ENCODE peak calls at places on chromosomes 13 and 19, in five cellular contexts. One of them, this sample, is unnamed.

GRCh38 chr13:84405286-84405685 is 523.0 kb upstream of the SLITRK1 start:
- DNase-seq in K562: no peak
- DNase-seq in HCT116: no peak
- DNase-seq in HepG2: no peak
- DNase-seq in GM12878: no peak
- DNase-seq in this sample: no peak

GRCh38 chr19:33040994-33041827 is 23.5 kb downstream of the RHPN2 start:
- DNase-seq in GM12878: peak
- DNase-seq in HCT116: peak
- DNase-seq in K562: no peak
- DNase-seq in HepG2: peak
- DNase-seq in this sample: peak

GRCh38 chr13:60788156-60788829 is 391.3 kb downstream of the TDRD3 start:
- DNase-seq in GM12878: no peak
- DNase-seq in HepG2: no peak
- DNase-seq in HCT116: no peak
- DNase-seq in K562: no peak
- DNase-seq in this sample: no peak

GRCh38 chr13:37716395-37716794 is 117.8 kb upstream of the POSTN start:
- DNase-seq in GM12878: no peak
- DNase-seq in K562: no peak
- DNase-seq in HCT116: no peak
- DNase-seq in HepG2: no peak
- DNase-seq in this sample: no peak

GRCh38 chr13:39803851-39804250 is 148.4 kb downstream of the COG6 start:
- DNase-seq in HCT116: no peak
- DNase-seq in GM12878: no peak
- DNase-seq in HepG2: no peak
- DNase-seq in K562: no peak
- DNase-seq in this sample: no peak

GRCh38 chr13:87120476-87120875 is 550.7 kb upstream of the SLITRK5 start:
- DNase-seq in HepG2: no peak
- DNase-seq in HCT116: no peak
- DNase-seq in GM12878: no peak
- DNase-seq in K562: no peak
- DNase-seq in this sample: no peak

GRCh38 chr19:43078311-43078710 is 4.2 kb downstream of the PSG2 start:
- DNase-seq in GM12878: no peak
- DNase-seq in HepG2: no peak
- DNase-seq in HCT116: no peak
- DNase-seq in K562: no peak
- DNase-seq in this sample: no peak

GRCh38 chr13:93967286-93967685 is 512.2 kb downstream of the DCT start:
- DNase-seq in GM12878: no peak
- DNase-seq in K562: no peak
- DNase-seq in HepG2: no peak
- DNase-seq in HCT116: no peak
- DNase-seq in this sample: no peak

GRCh38 chr19:14381689-14382474 is 638 bp downstream of the ADGRE5 start:
- DNase-seq in HCT116: no peak
- DNase-seq in HepG2: no peak
- DNase-seq in K562: peak
- DNase-seq in GM12878: no peak
- DNase-seq in this sample: no peak

GRCh38 chr13:97030705-97031452 is 36.6 kb upstream of the OXGR1 start:
- DNase-seq in GM12878: no peak
- DNase-seq in HCT116: peak
- DNase-seq in HepG2: peak
- DNase-seq in K562: peak
- DNase-seq in this sample: peak

GRCh38 chr13:34351134-34351533 is 533.2 kb downstream of the RFC3 start:
- DNase-seq in HepG2: no peak
- DNase-seq in GM12878: no peak
- DNase-seq in HCT116: no peak
- DNase-seq in K562: no peak
- DNase-seq in this sample: no peak

GRCh38 chr19:2289714-2290435 is 7.9 kb upstream of the PEAK3 start:
- DNase-seq in HCT116: no peak
- DNase-seq in GM12878: peak
- DNase-seq in HepG2: no peak
- DNase-seq in K562: peak
- DNase-seq in this sample: no peak

GRCh38 chr13:32824671-32825070 is 191.6 kb upstream of the KL start:
- DNase-seq in HepG2: no peak
- DNase-seq in HCT116: peak
- DNase-seq in K562: no peak
- DNase-seq in GM12878: no peak
- DNase-seq in this sample: peak

GRCh38 chr13:48653074-48654054 is at the start of gene CYSLTR2:
- DNase-seq in GM12878: peak
- DNase-seq in HCT116: no peak
- DNase-seq in K562: no peak
- DNase-seq in HepG2: no peak
- DNase-seq in this sample: no peak

GRCh38 chr19:46605356-46605821 is 4.3 kb downstream of the CALM3 start:
- DNase-seq in GM12878: no peak
- DNase-seq in K562: no peak
- DNase-seq in HepG2: no peak
- DNase-seq in HCT116: no peak
- DNase-seq in this sample: no peak

GRCh38 chr13:79997244-79997643 is 343.7 kb downstream of the SPRY2 start:
- DNase-seq in HCT116: no peak
- DNase-seq in HepG2: no peak
- DNase-seq in K562: no peak
- DNase-seq in GM12878: no peak
- DNase-seq in this sample: no peak

GRCh38 chr13:113561417-113562084 is 23.0 kb upstream of the TFDP1 start:
- DNase-seq in K562: no peak
- DNase-seq in HepG2: no peak
- DNase-seq in GM12878: no peak
- DNase-seq in HCT116: no peak
- DNase-seq in this sample: no peak

GRCh38 chr19:18265611-18265981 is 8.7 kb downstream of the IQCN start:
- DNase-seq in GM12878: no peak
- DNase-seq in K562: no peak
- DNase-seq in HCT116: no peak
- DNase-seq in HepG2: no peak
- DNase-seq in this sample: no peak

GRCh38 chr13:89029062-89029461 is 1357.9 kb downstream of the SLITRK5 start:
- DNase-seq in GM12878: no peak
- DNase-seq in HCT116: no peak
- DNase-seq in K562: no peak
- DNase-seq in HepG2: no peak
- DNase-seq in this sample: no peak

GRCh38 chr19:38023661-38024574 is 116.9 kb downstream of the SIPA1L3 start:
- DNase-seq in GM12878: no peak
- DNase-seq in HCT116: no peak
- DNase-seq in K562: no peak
- DNase-seq in HepG2: no peak
- DNase-seq in this sample: no peak
- TF ChIP-seq REST in GM12878: no peak
- TF ChIP-seq REST in HCT116: no peak
- TF ChIP-seq REST in K562: no peak
- TF ChIP-seq REST in HepG2: no peak
- TF ChIP-seq REST in this sample: no peak

DNA sequence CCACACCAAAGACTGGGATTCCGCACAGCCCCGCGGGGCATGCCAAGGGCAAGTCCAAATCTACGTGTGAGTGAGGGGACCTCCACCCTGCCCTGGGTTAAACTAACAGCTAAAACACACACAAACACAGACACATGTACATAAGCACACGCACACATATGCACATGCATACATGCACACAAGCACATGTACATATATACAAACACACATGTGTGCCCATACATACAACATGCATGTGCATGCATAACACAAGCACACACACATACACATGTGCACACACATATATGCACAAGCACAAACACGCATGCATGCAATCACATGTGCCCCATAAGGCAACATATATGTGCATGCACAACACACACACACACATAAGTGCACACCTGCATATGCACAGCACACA is 136.7 kb downstream of the SOX1 start:
- DNase-seq in K562: no peak
- DNase-seq in GM12878: no peak
- DNase-seq in HCT116: no peak
- DNase-seq in HepG2: no peak
- DNase-seq in this sample: no peak
- TF ChIP-seq CEBPB in K562: no peak
- TF ChIP-seq CEBPB in GM12878: no peak
- TF ChIP-seq CEBPB in HCT116: no peak
- TF ChIP-seq CEBPB in HepG2: no peak
- TF ChIP-seq CEBPB in this sample: no peak

GRCh38 chr13:50993371-50993770 is 83.8 kb downstream of the RNASEH2B start:
- DNase-seq in HepG2: no peak
- DNase-seq in GM12878: no peak
- DNase-seq in K562: no peak
- DNase-seq in HCT116: no peak
- DNase-seq in this sample: no peak
- TF ChIP-seq REST in HepG2: no peak
- TF ChIP-seq REST in GM12878: no peak
- TF ChIP-seq REST in K562: no peak
- TF ChIP-seq REST in HCT116: no peak
- TF ChIP-seq REST in this sample: no peak

GRCh38 chr13:91181892-91182291 is 165.6 kb upstream of the MIR17HG start:
- DNase-seq in HCT116: no peak
- DNase-seq in HepG2: peak
- DNase-seq in K562: no peak
- DNase-seq in GM12878: no peak
- DNase-seq in this sample: no peak
- TF ChIP-seq CEBPB in HCT116: no peak
- TF ChIP-seq CEBPB in HepG2: no peak
- TF ChIP-seq CEBPB in K562: no peak
- TF ChIP-seq CEBPB in GM12878: no peak
- TF ChIP-seq CEBPB in this sample: no peak

DNA sequence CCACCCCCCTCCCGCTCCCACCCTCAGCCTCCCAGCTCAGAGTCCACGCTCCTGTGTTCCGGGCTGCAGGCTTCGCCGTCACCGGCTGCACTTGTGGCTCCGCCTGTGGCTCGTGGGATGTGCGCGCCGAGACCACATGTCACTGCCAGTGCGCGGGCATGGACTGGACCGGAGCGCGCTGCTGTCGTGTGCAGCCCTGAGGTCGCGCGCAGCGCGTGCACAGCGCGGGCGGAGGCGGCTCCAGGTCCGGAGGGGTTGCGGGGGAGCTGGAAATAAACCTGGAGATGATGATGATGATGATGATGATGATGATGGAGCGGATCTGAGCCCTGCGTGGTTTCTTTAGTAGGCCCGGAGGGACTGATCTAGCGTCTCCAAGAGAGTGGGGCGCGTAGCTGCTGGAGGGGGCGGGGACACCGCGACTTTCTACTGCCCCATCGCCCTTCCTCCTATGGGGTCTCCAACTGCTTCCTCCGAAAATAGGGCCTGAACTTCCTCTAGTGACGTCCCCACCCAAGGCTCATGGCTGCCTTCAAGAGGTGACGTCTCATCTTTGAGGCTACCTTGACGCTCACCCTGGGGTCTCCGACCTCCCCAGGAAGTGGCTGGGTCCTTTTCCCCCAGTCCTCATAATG is 1.4 kb downstream of the RETN start:
- DNase-seq in GM12878: no peak
- DNase-seq in HepG2: no peak
- DNase-seq in K562: peak
- DNase-seq in HCT116: no peak
- DNase-seq in this sample: no peak
- TF ChIP-seq REST in GM12878: no peak
- TF ChIP-seq REST in HepG2: no peak
- TF ChIP-seq REST in K562: no peak
- TF ChIP-seq REST in HCT116: no peak
- TF ChIP-seq REST in this sample: no peak

GRCh38 chr13:72960541-72960940 is 98.3 kb upstream of the KLF5 start:
- DNase-seq in HCT116: no peak
- DNase-seq in HepG2: peak
- DNase-seq in GM12878: no peak
- DNase-seq in K562: no peak
- DNase-seq in this sample: no peak
- TF ChIP-seq CEBPB in HCT116: no peak
- TF ChIP-seq CEBPB in HepG2: no peak
- TF ChIP-seq CEBPB in GM12878: no peak
- TF ChIP-seq CEBPB in K562: no peak
- TF ChIP-seq CEBPB in this sample: no peak

DNA sequence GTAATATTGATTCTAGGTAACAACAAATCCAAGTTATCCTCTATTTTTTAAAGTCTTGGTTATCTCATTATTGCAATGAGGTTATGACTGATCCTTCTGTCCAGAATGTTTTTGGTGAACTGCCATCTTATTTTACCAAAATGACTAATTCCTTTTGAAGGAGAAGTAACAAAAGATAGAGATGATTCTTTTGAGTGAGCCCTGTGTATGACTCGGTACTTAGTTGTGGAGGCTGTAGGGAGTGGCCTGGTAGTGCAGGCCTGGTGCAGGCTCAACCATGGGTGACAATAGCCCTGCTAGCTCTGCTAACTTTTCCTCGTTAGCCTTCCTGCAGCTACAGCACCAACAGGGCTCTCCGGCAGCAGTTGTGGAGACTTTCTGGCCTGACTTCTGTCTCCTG is 432.8 kb downstream of the FGF9 start:
- DNase-seq in GM12878: no peak
- DNase-seq in HCT116: no peak
- DNase-seq in K562: no peak
- DNase-seq in HepG2: no peak
- DNase-seq in this sample: no peak
- TF ChIP-seq REST in GM12878: no peak
- TF ChIP-seq REST in HCT116: no peak
- TF ChIP-seq REST in K562: no peak
- TF ChIP-seq REST in HepG2: no peak
- TF ChIP-seq REST in this sample: no peak

DNA sequence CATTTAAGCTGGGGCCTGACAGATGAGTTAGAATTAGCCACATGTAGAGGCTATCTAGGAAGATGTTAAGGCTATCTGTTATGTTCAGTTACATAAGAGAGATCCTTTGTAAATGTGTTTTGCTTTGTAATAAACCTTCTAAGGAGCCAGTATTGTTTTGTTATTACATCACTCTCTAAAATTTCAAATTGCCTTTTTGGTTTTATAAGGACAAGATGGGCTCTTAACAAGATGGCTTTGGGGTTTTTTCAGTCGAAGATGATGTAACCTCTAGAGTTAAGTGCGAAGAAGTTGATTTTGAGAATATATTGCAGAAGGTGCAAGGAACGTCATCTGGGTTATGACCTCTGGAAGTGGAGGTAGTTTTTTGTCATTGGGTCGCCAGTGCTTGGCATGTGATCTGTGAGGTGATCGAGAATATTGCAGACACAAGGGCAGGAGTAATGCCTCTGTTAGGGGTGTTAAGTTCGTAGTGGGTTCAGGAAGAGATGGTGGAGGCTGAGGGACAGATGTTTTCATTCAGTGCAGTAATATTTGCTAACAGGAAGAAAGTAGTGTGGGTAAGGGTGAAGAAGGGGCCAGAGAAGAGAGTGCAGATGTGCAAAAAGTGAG is 12.7 kb downstream of the LSM14A start:
- DNase-seq in HepG2: no peak
- DNase-seq in GM12878: no peak
- DNase-seq in HCT116: no peak
- DNase-seq in K562: no peak
- DNase-seq in this sample: no peak
- TF ChIP-seq CEBPB in HepG2: no peak
- TF ChIP-seq CEBPB in GM12878: no peak
- TF ChIP-seq CEBPB in HCT116: no peak
- TF ChIP-seq CEBPB in K562: no peak
- TF ChIP-seq CEBPB in this sample: no peak

GRCh38 chr19:36113895-36114762 is 546 bp downstream of the POLR2I start:
- DNase-seq in K562: peak
- DNase-seq in HCT116: no peak
- DNase-seq in GM12878: no peak
- DNase-seq in HepG2: no peak
- DNase-seq in this sample: peak
- TF ChIP-seq REST in K562: no peak
- TF ChIP-seq REST in HCT116: no peak
- TF ChIP-seq REST in GM12878: no peak
- TF ChIP-seq REST in HepG2: no peak
- TF ChIP-seq REST in this sample: no peak